ENCODE peak calls at places on chromosomes 13 and 19, in five cellular contexts. L is psoas muscle, S is mesendoderm, Y is Right ventricle myocardium superior, B is AG20443. N is an unnamed sample.

GRCh38 chr13:76773695-76774094 is 112.5 kb downstream of the KCTD12 start:
- DNase-seq in S (no peak), B (no peak), L (no peak), Y (no peak), N (no peak)

GRCh38 chr13:78786399-78786879 is 127.5 kb upstream of the OBI1 start:
- DNase-seq in S (no peak), Y (no peak), L (no peak), B (no peak), N (no peak)

GRCh38 chr13:98476538-98476966 is 100.4 kb downstream of the STK24 start:
- DNase-seq in B (peak), L (peak), S (peak), Y (peak), N (no peak)

GRCh38 chr13:59445812-59446211 is 717.9 kb downstream of the DIAPH3 start:
- DNase-seq in L (no peak), B (no peak), S (peak), Y (no peak), N (no peak)

GRCh38 chr13:30569901-30570576 is 47.7 kb upstream of the USPL1 start:
- DNase-seq in L (peak), Y (no peak), S (peak), B (peak), N (no peak)

GRCh38 chr19:41688098-41688497 is at the start of gene CEACAM7:
- DNase-seq in Y (no peak), L (no peak), B (no peak), S (no peak), N (no peak)

GRCh38 chr19:39996218-39996810 is 546 bp upstream of the ZNF546 start:
- DNase-seq in L (no peak), B (peak), S (no peak), Y (no peak), N (peak)

GRCh38 chr13:50991624-50992610 is 82.3 kb downstream of the RNASEH2B start:
- DNase-seq in Y (no peak), L (no peak), S (no peak), B (no peak), N (no peak)

GRCh38 chr13:44218501-44219240 is 155.0 kb upstream of the SERP2 start:
- DNase-seq in S (no peak), L (peak), B (peak), Y (peak), N (peak)

GRCh38 chr13:41492432-41493267 is 35.3 kb downstream of the RGCC start:
- DNase-seq in L (no peak), B (no peak), S (no peak), Y (no peak), N (no peak)

GRCh38 chr13:109870281-109871017 is 84.1 kb upstream of the IRS2 start:
- DNase-seq in L (no peak), B (no peak), S (peak), Y (no peak), N (no peak)

GRCh38 chr19:39474139-39474620 is 6.5 kb upstream of the TIMM50 start:
- DNase-seq in Y (peak), L (peak), B (peak), S (peak), N (peak)

GRCh38 chr13:32040689-32041088 is 9.1 kb downstream of the FRY start:
- DNase-seq in L (no peak), S (no peak), Y (no peak), B (no peak), N (no peak)

GRCh38 chr19:4758082-4758481 is 33.5 kb upstream of the FEM1A start:
- DNase-seq in L (no peak), B (no peak), S (no peak), Y (no peak), N (no peak)

GRCh38 chr13:98925949-98926348 is 51.9 kb downstream of the DOCK9 start:
- DNase-seq in Y (no peak), L (no peak), B (no peak), S (peak), N (no peak)

GRCh38 chr19:54684537-54684936 is 21.8 kb downstream of the LILRB4 start:
- DNase-seq in B (no peak), S (peak), L (no peak), Y (no peak), N (no peak)

GRCh38 chr13:112893570-112894422 is 75.2 kb upstream of the MCF2L start:
- DNase-seq in L (no peak), Y (peak), B (peak), S (peak), N (peak)

GRCh38 chr13:57557979-57558529 is 73.5 kb upstream of the PCDH17 start:
- DNase-seq in L (no peak), Y (no peak), B (no peak), S (peak), N (no peak)

GRCh38 chr13:61777281-61777680 is 361.6 kb upstream of the PCDH20 start:
- DNase-seq in Y (no peak), L (no peak), S (peak), B (no peak), N (no peak)

GRCh38 chr19:42295831-42296525 is 6.0 kb upstream of the PRR19 start:
- DNase-seq in S (peak), B (peak), Y (peak), L (peak), N (peak)

GRCh38 chr13:60583911-60584753 is 187.1 kb downstream of the TDRD3 start:
- DNase-seq in Y (no peak), S (peak), B (peak), L (no peak), N (no peak)

GRCh38 chr19:3359850-3360493 is 6.4 kb upstream of the NFIC start:
- DNase-seq in L (no peak), Y (no peak), B (peak), S (no peak), N (peak)

GRCh38 chr13:111486331-111486730 is 165.9 kb downstream of the TEX29 start:
- DNase-seq in B (no peak), S (no peak), L (no peak), Y (no peak), N (no peak)

GRCh38 chr13:106349080-106349841 is 186.2 kb downstream of the EFNB2 start:
- DNase-seq in L (no peak), B (no peak), S (peak), Y (no peak), N (peak)

N was measured in upper lobe of left lung.